ENCODE peak calls at places on chromosome 20, in five cellular contexts. One of them, this sample, is unnamed.

GRCh38 chr20:49411221-49411925 is 71.1 kb downstream of the KCNB1 start:
- DNase-seq in Right ventricle myocardium superior: no peak
- DNase-seq in progenitor cell of endocrine pancreas: no peak
- DNase-seq in COR-L47: no peak
- DNase-seq in endothelial cell: no peak
- DNase-seq in this sample: no peak

GRCh38 chr20:6708010-6708409 is 59.5 kb upstream of the BMP2 start:
- DNase-seq in endothelial cell: no peak
- DNase-seq in progenitor cell of endocrine pancreas: no peak
- DNase-seq in Right ventricle myocardium superior: peak; percentile 69
- DNase-seq in COR-L47: no peak
- DNase-seq in this sample: no peak

GRCh38 chr20:57573893-57574292 is 13.0 kb downstream of the PCK1 start:
- DNase-seq in progenitor cell of endocrine pancreas: no peak
- DNase-seq in COR-L47: no peak
- DNase-seq in Right ventricle myocardium superior: no peak
- DNase-seq in endothelial cell: no peak
- DNase-seq in this sample: peak; percentile 20

GRCh38 chr20:17794400-17794799 is 94.6 kb downstream of the BANF2 start:
- DNase-seq in progenitor cell of endocrine pancreas: no peak
- DNase-seq in endothelial cell: no peak
- DNase-seq in Right ventricle myocardium superior: peak; percentile 51
- DNase-seq in COR-L47: no peak
- DNase-seq in this sample: no peak

GRCh38 chr20:58800134-58800650 is 50.5 kb downstream of the GNAS-AS1 start:
- DNase-seq in endothelial cell: no peak
- DNase-seq in COR-L47: no peak
- DNase-seq in Right ventricle myocardium superior: no peak
- DNase-seq in progenitor cell of endocrine pancreas: no peak
- DNase-seq in this sample: no peak

GRCh38 chr20:44702776-44703175 is 12.4 kb upstream of the CCN5 start:
- DNase-seq in progenitor cell of endocrine pancreas: no peak
- DNase-seq in Right ventricle myocardium superior: peak; percentile 93
- DNase-seq in endothelial cell: no peak
- DNase-seq in COR-L47: no peak
- DNase-seq in this sample: no peak

GRCh38 chr20:1295276-1295930 is 29.3 kb downstream of the SNPH start:
- DNase-seq in COR-L47: no peak
- DNase-seq in progenitor cell of endocrine pancreas: no peak
- DNase-seq in endothelial cell: no peak
- DNase-seq in Right ventricle myocardium superior: no peak
- DNase-seq in this sample: no peak

GRCh38 chr20:25065625-25066338 is 7.8 kb upstream of the ACSS1 start:
- DNase-seq in COR-L47: peak; percentile 38
- DNase-seq in endothelial cell: peak; percentile 54
- DNase-seq in Right ventricle myocardium superior: peak; percentile 75
- DNase-seq in progenitor cell of endocrine pancreas: no peak
- DNase-seq in this sample: peak; percentile 75

GRCh38 chr20:4401601-4402000 is 320.1 kb upstream of the PRND start:
- DNase-seq in progenitor cell of endocrine pancreas: no peak
- DNase-seq in COR-L47: no peak
- DNase-seq in Right ventricle myocardium superior: no peak
- DNase-seq in endothelial cell: no peak
- DNase-seq in this sample: no peak

GRCh38 chr20:37200926-37201826 is 21.8 kb upstream of the MROH8 start:
- DNase-seq in COR-L47: no peak
- DNase-seq in progenitor cell of endocrine pancreas: no peak
- DNase-seq in endothelial cell: no peak
- DNase-seq in Right ventricle myocardium superior: no peak
- DNase-seq in this sample: no peak

GRCh38 chr20:1654994-1655393 is 2.6 kb downstream of the SIRPG start:
- DNase-seq in COR-L47: no peak
- DNase-seq in endothelial cell: no peak
- DNase-seq in Right ventricle myocardium superior: no peak
- DNase-seq in progenitor cell of endocrine pancreas: no peak
- DNase-seq in this sample: no peak

GRCh38 chr20:10200329-10200728 is 18.3 kb upstream of the SNAP25 start:
- DNase-seq in COR-L47: no peak
- DNase-seq in Right ventricle myocardium superior: no peak
- DNase-seq in progenitor cell of endocrine pancreas: no peak
- DNase-seq in endothelial cell: no peak
- DNase-seq in this sample: no peak

GRCh38 chr20:6698056-6698455 is 69.4 kb upstream of the BMP2 start:
- DNase-seq in Right ventricle myocardium superior: no peak
- DNase-seq in progenitor cell of endocrine pancreas: no peak
- DNase-seq in COR-L47: no peak
- DNase-seq in endothelial cell: no peak
- DNase-seq in this sample: no peak

GRCh38 chr20:17967595-17968365 is 814 bp downstream of the SNX5 start:
- DNase-seq in COR-L47: no peak
- DNase-seq in Right ventricle myocardium superior: no peak
- DNase-seq in endothelial cell: no peak
- DNase-seq in progenitor cell of endocrine pancreas: no peak
- DNase-seq in this sample: no peak

GRCh38 chr20:46831633-46832011 is 63.0 kb upstream of the EYA2 start:
- DNase-seq in progenitor cell of endocrine pancreas: no peak
- DNase-seq in Right ventricle myocardium superior: no peak
- DNase-seq in endothelial cell: no peak
- DNase-seq in COR-L47: no peak
- DNase-seq in this sample: no peak

GRCh38 chr20:59131541-59132285 is 31.9 kb upstream of the ZNF831 start:
- DNase-seq in endothelial cell: no peak
- DNase-seq in COR-L47: no peak
- DNase-seq in Right ventricle myocardium superior: no peak
- DNase-seq in progenitor cell of endocrine pancreas: no peak
- DNase-seq in this sample: no peak

GRCh38 chr20:45935416-45936046 is 1.0 kb downstream of the PCIF1 start:
- DNase-seq in COR-L47: no peak
- DNase-seq in Right ventricle myocardium superior: no peak
- DNase-seq in progenitor cell of endocrine pancreas: no peak
- DNase-seq in endothelial cell: no peak
- DNase-seq in this sample: no peak

GRCh38 chr20:57713505-57713903 is 3.7 kb upstream of the PMEPA1 start:
- DNase-seq in endothelial cell: no peak
- DNase-seq in Right ventricle myocardium superior: no peak
- DNase-seq in progenitor cell of endocrine pancreas: no peak
- DNase-seq in COR-L47: no peak
- DNase-seq in this sample: no peak

GRCh38 chr20:46545077-46545826 is 5.2 kb downstream of the OCSTAMP start:
- DNase-seq in COR-L47: no peak
- DNase-seq in Right ventricle myocardium superior: no peak
- DNase-seq in progenitor cell of endocrine pancreas: no peak
- DNase-seq in endothelial cell: no peak
- DNase-seq in this sample: peak; percentile 80

GRCh38 chr20:49543858-49544437 is 24.0 kb downstream of the PTGIS start:
- DNase-seq in progenitor cell of endocrine pancreas: no peak
- DNase-seq in Right ventricle myocardium superior: no peak
- DNase-seq in COR-L47: no peak
- DNase-seq in endothelial cell: no peak
- DNase-seq in this sample: no peak

GRCh38 chr20:51487525-51488279 is 54.8 kb downstream of the NFATC2 start:
- DNase-seq in endothelial cell: no peak
- DNase-seq in Right ventricle myocardium superior: no peak
- DNase-seq in COR-L47: no peak
- DNase-seq in progenitor cell of endocrine pancreas: no peak
- DNase-seq in this sample: no peak

GRCh38 chr20:34562643-34563042 is 4.1 kb downstream of the MAP1LC3A start:
- DNase-seq in Right ventricle myocardium superior: no peak
- DNase-seq in COR-L47: no peak
- DNase-seq in progenitor cell of endocrine pancreas: no peak
- DNase-seq in endothelial cell: peak; percentile 71
- DNase-seq in this sample: no peak

GRCh38 chr20:52312131-52312729 is 120.7 kb upstream of the ZFP64 start:
- DNase-seq in Right ventricle myocardium superior: no peak
- DNase-seq in COR-L47: peak; percentile 46
- DNase-seq in endothelial cell: peak; percentile 50
- DNase-seq in progenitor cell of endocrine pancreas: peak; percentile 27
- DNase-seq in this sample: peak; percentile 60

GRCh38 chr20:22411568-22412450 is 172.6 kb downstream of the FOXA2 start:
- DNase-seq in Right ventricle myocardium superior: peak; percentile 67
- DNase-seq in endothelial cell: no peak
- DNase-seq in progenitor cell of endocrine pancreas: no peak
- DNase-seq in COR-L47: no peak
- DNase-seq in this sample: no peak

This sample was measured in activated CD4-positive, alpha-beta memory T cell treated with anti-CD3 and anti-CD28 coated beads for 36 hours.